ENCODE peak calls at places on chromosomes 12 and 14, in six cellular contexts. B is psoas muscle, F is H1, H is neural crest cell, I is mesendoderm, P is NCI-H2081. T is an unnamed sample.

GRCh38 chr12:127393460-127393859 is 873.5 kb upstream of the TMEM132C start:
- DNase-seq in H (no peak), F (no peak), I (no peak), B (no peak), P (no peak), T (no peak)

GRCh38 chr12:101414533-101415119 is 7.1 kb upstream of the ARL1 start:
- DNase-seq in F (no peak), I (peak; percentile 67), P (peak; percentile 68), H (peak; percentile 52), B (no peak), T (peak; percentile 58)

GRCh38 chr12:39831587-39832315 is 212.1 kb upstream of the ABCD2 start:
- DNase-seq in I (no peak), H (no peak), B (no peak), F (no peak), P (peak; percentile 22), T (no peak)

GRCh38 chr12:52171950-52172512 is 19.8 kb downstream of the KRT80 start:
- DNase-seq in H (peak; percentile 31), F (no peak), I (peak; percentile 76), B (peak; percentile 69), P (peak; percentile 52), T (peak; percentile 18)

GRCh38 chr14:24921903-24922302 is 128.0 kb downstream of the STXBP6 start:
- DNase-seq in B (no peak), H (no peak), I (no peak), P (no peak), F (no peak), T (peak; percentile 28)

GRCh38 chr14:55389330-55389729 is 22.3 kb downstream of the ATG14 start:
- DNase-seq in P (no peak), B (no peak), F (no peak), H (no peak), I (no peak), T (peak; percentile 84)

GRCh38 chr14:32078794-32079663 is 1.9 kb downstream of the ARHGAP5 start:
- DNase-seq in B (no peak), F (no peak), I (peak; percentile 50), H (no peak), P (no peak), T (peak; percentile 5)

GRCh38 chr14:21894003-21894897 is 220.6 kb upstream of the OR4E1 start:
- DNase-seq in F (no peak), P (no peak), I (peak; percentile 44), H (no peak), B (no peak), T (no peak)

GRCh38 chr14:70894868-70895267 is 12.4 kb upstream of the PCNX1 start:
- DNase-seq in F (no peak), B (no peak), H (no peak), I (no peak), P (no peak), T (no peak)

GRCh38 chr14:99982449-99983250 is 82.6 kb upstream of the EVL start:
- DNase-seq in B (peak; percentile 42), P (peak; percentile 68), I (peak; percentile 73), F (peak; percentile 46), H (peak; percentile 69), T (peak; percentile 33)

GRCh38 chr12:2363836-2364565 is 311.2 kb downstream of the CACNA1C start:
- DNase-seq in P (no peak), F (no peak), B (no peak), I (no peak), H (no peak), T (no peak)